ENCODE peak calls at places on chromosomes 4 and X, in nine cellular contexts. L, D, A, Y, E, Z, K, R and G are unnamed samples.
A peak's percentile ranks its signal among the peaks of the same experiment; 100 is the strongest.

GRCh38 chr4:7048642-7049041 is 5.5 kb downstream of the TADA2B start:
- DNase-seq in A (no peak), K (no peak), Y (no peak), E (no peak), L (no peak), D (no peak), R (no peak), Z (no peak), G (no peak)

GRCh38 chr4:116478343-116478742 is 607.0 kb downstream of the TRAM1L1 start:
- DNase-seq in Y (no peak), R (no peak), D (no peak), E (no peak), A (no peak), K (no peak), L (no peak), Z (no peak), G (no peak)

GRCh38 chr4:171265190-171265818 is 547.9 kb upstream of the GALNTL6 start:
- DNase-seq in R (no peak), K (no peak), Y (no peak), A (no peak), Z (no peak), L (no peak), E (no peak), D (no peak), G (no peak)

GRCh38 chr4:181289203-181289602 is 954.0 kb upstream of the TENM3 start:
- DNase-seq in K (no peak), R (no peak), L (no peak), Y (peak; percentile 28), D (no peak), Z (peak; percentile 86), A (no peak), E (no peak), G (no peak)

GRCh38 chrX:16836371-16836770 is 33.8 kb downstream of the RBBP7 start:
- DNase-seq in R (peak; percentile 5), D (no peak), E (peak; percentile 57), A (no peak), Y (no peak), K (no peak), Z (no peak), L (no peak), G (no peak)

GRCh38 chrX:135737361-135738071 is 24.1 kb downstream of the CT45A1 start:
- DNase-seq in E (peak; percentile 2), Z (no peak), D (no peak), R (no peak), A (no peak), K (no peak), L (no peak), Y (peak; percentile 3), G (no peak)

GRCh38 chrX:153722704-153723350 is 1.4 kb downstream of the BCAP31 start:
- DNase-seq in R (no peak), Z (no peak), D (no peak), K (no peak), L (no peak), E (peak; percentile 71), A (no peak), Y (no peak), G (no peak)

GRCh38 chr4:39157520-39157919 is 24.8 kb upstream of the WDR19 start:
- DNase-seq in Y (no peak), R (no peak), A (no peak), D (no peak), K (no peak), E (no peak), Z (no peak), L (no peak), G (no peak)

GRCh38 chr4:38574559-38575333 is 89.3 kb upstream of the KLF3 start:
- DNase-seq in Y (peak; percentile 27), Z (peak; percentile 41), R (no peak), L (no peak), K (no peak), A (no peak), E (no peak), D (no peak), G (no peak)

GRCh38 chr4:154078504-154079350 is 289.8 kb upstream of the SFRP2 start:
- DNase-seq in L (no peak), Y (no peak), Z (no peak), D (no peak), R (no peak), A (no peak), K (no peak), E (no peak), G (no peak)

GRCh38 chrX:136130931-136131843 is 16.1 kb upstream of the FHL1 start:
- DNase-seq in D (no peak), L (no peak), E (peak; percentile 86), Y (peak; percentile 95), Z (no peak), R (peak; percentile 8), K (no peak), A (no peak), G (peak; percentile 49)

GRCh38 chr4:52752921-52753320 is 1.7 kb upstream of the ERVMER34-1 start:
- DNase-seq in E (no peak), K (no peak), D (no peak), A (no peak), Y (no peak), R (no peak), L (no peak), Z (no peak), G (no peak)

GRCh38 chr4:167622481-167623240 is 388.4 kb upstream of the SPOCK3 start:
- DNase-seq in Y (peak; percentile 6), A (peak; percentile 64), D (no peak), L (no peak), K (peak; percentile 24), R (peak; percentile 55), E (peak; percentile 64), Z (no peak), G (peak; percentile 2)

GRCh38 chr4:7985072-7985471 is 45.4 kb upstream of the AFAP1 start:
- DNase-seq in L (no peak), A (no peak), R (no peak), E (no peak), Y (no peak), D (no peak), K (no peak), Z (no peak), G (no peak)

GRCh38 chr4:38145741-38146140 is 185.5 kb downstream of the PTTG2 start:
- DNase-seq in R (no peak), E (no peak), Y (no peak), K (no peak), D (no peak), Z (no peak), A (no peak), L (no peak), G (peak; percentile 50)

GRCh38 chr4:72186714-72187113 is 154.9 kb downstream of the NPFFR2 start:
- DNase-seq in D (no peak), K (no peak), E (no peak), A (no peak), Z (no peak), L (no peak), Y (no peak), R (no peak), G (no peak)

GRCh38 chr4:74632634-74633033 is 161.7 kb downstream of the BTC start:
- DNase-seq in D (peak; percentile 1), R (peak; percentile 38), Y (peak; percentile 35), E (peak; percentile 98), L (peak; percentile 26), Z (no peak), A (no peak), K (peak; percentile 8), G (peak; percentile 12)

GRCh38 chr4:119683518-119683917 is 54.9 kb upstream of the PDE5A start:
- DNase-seq in D (no peak), K (no peak), Y (no peak), A (no peak), E (no peak), Z (no peak), L (no peak), R (no peak), G (peak; percentile 53)

GRCh38 chr4:145435646-145436045 is 46.0 kb upstream of the SMAD1 start:
- DNase-seq in Y (no peak), R (no peak), K (no peak), D (no peak), E (peak; percentile 84), A (no peak), L (no peak), Z (no peak), G (no peak)

GRCh38 chr4:145909773-145910172 is 28.9 kb downstream of the ZNF827 start:
- DNase-seq in K (no peak), R (no peak), Y (no peak), L (no peak), E (no peak), A (peak; percentile 66), Z (no peak), D (no peak), G (no peak)

GRCh38 chr4:166481014-166481507 is 608.0 kb downstream of the TLL1 start:
- DNase-seq in L (no peak), D (no peak), A (no peak), R (no peak), Z (no peak), E (no peak), K (no peak), Y (no peak), G (no peak)

GRCh38 chrX:3638280-3638873 is 75.1 kb downstream of the PRKX start:
- DNase-seq in Z (no peak), A (no peak), L (no peak), D (no peak), K (peak; percentile 8), R (peak; percentile 21), E (peak; percentile 32), Y (peak; percentile 13), G (no peak)

GRCh38 chr4:139458999-139459398 is 5.1 kb downstream of the RAB33B start:
- DNase-seq in Y (no peak), L (no peak), R (no peak), A (no peak), D (no peak), K (no peak), Z (no peak), E (peak; percentile 34), G (no peak)

GRCh38 chrX:19046343-19047215 is 62.7 kb upstream of the PHKA2 start:
- DNase-seq in L (no peak), K (no peak), A (no peak), Y (peak; percentile 57), D (no peak), R (no peak), Z (no peak), E (peak; percentile 75), G (no peak)

GRCh38 chr4:955161-955921 is 18.0 kb downstream of the DGKQ start:
- DNase-seq in E (no peak), K (no peak), L (no peak), A (no peak), D (no peak), R (no peak), Z (no peak), Y (no peak), G (no peak)

GRCh38 chrX:8366491-8366890 is 98.1 kb upstream of the VCX3B start:
- DNase-seq in Z (no peak), E (no peak), L (no peak), R (no peak), D (no peak), A (no peak), Y (no peak), K (no peak), G (no peak)

GRCh38 chr4:166499820-166500219 is 626.8 kb downstream of the TLL1 start:
- DNase-seq in R (no peak), Z (no peak), Y (no peak), D (no peak), A (no peak), L (no peak), E (no peak), K (no peak), G (no peak)

GRCh38 chr4:89290727-89291126 is 16.9 kb downstream of the GPRIN3 start:
- DNase-seq in A (no peak), L (peak; percentile 37), E (no peak), Y (no peak), Z (no peak), R (no peak), D (no peak), K (no peak), G (no peak)

GRCh38 chr4:180637616-180638015 is 1605.6 kb upstream of the TENM3 start:
- DNase-seq in R (no peak), E (no peak), Z (no peak), L (no peak), D (no peak), A (no peak), Y (no peak), K (no peak), G (no peak)

GRCh38 chr4:37793562-37793961 is 32.9 kb upstream of the PGM2 start:
- DNase-seq in K (no peak), E (peak; percentile 24), Y (peak; percentile 34), D (no peak), L (peak; percentile 11), R (no peak), A (no peak), Z (no peak), G (no peak)

GRCh38 chrX:132092439-132093065 is 35.3 kb downstream of the FRMD7 start:
- DNase-seq in E (peak; percentile 77), Y (peak; percentile 56), R (peak; percentile 47), A (no peak), L (peak; percentile 36), K (peak; percentile 20), Z (peak; percentile 62), D (peak; percentile 5), G (no peak)